ENCODE peak calls at places on chromosomes 1 and 21, in ten cellular contexts. T is mammary epithelial cell; M is left lung; O is pancreas; W is ovary; V is breast epithelium; I is mucosa of descending colon; D is CD4-positive, CD25-positive, alpha-beta regulatory T cell; B is cardiac muscle cell; J is sigmoid colon. L is an unnamed sample. For H3K4me1, the result is how much of the 10 kb centered on the place peaks cover.

GRCh38 chr1:61104213-61104612 is 21.9 kb downstream of the NFIA start:
- DNase-seq in T (no peak), M (no peak), O (no peak), W (no peak), V (no peak), I (no peak), D (no peak), B (no peak), J (no peak), L (no peak)

GRCh38 chr1:243475966-243476365 is 220.1 kb downstream of the SDCCAG8 start:
- DNase-seq in T (no peak), M (no peak), O (no peak), W (no peak), V (no peak), I (no peak), D (no peak), B (peak), J (no peak), L (no peak)

GRCh38 chr1:84259376-84259775 is 42.1 kb upstream of the SAMD13 start:
- DNase-seq in T (no peak), M (no peak), O (no peak), W (no peak), V (no peak), I (no peak), D (no peak), B (no peak), J (no peak), L (no peak)

GRCh38 chr1:243471754-243472725 is 216.2 kb downstream of the SDCCAG8 start:
- DNase-seq in T (peak), M (no peak), O (no peak), W (no peak), V (no peak), I (no peak), D (no peak), B (no peak), J (no peak), L (no peak)

GRCh38 chr1:245695211-245695610 is 540.4 kb downstream of the KIF26B start:
- DNase-seq in T (no peak), M (no peak), O (no peak), W (no peak), V (no peak), I (no peak), D (no peak), B (no peak), J (no peak), L (no peak)

GRCh38 chr1:223792046-223792445 is 53.7 kb downstream of the TP53BP2 start:
- DNase-seq in T (no peak), M (no peak), O (no peak), W (no peak), V (no peak), I (no peak), D (no peak), B (no peak), J (no peak), L (no peak)

GRCh38 chr1:158112994-158113758 is 67.5 kb upstream of the CD1D start:
- DNase-seq in T (no peak), M (no peak), O (peak), W (no peak), V (no peak), I (peak), D (peak), B (peak), J (no peak), L (no peak)

GRCh38 chr21:45979141-45979631 is 2.4 kb upstream of the COL6A1 start:
- DNase-seq in T (no peak), M (no peak), O (no peak), W (peak), V (no peak), I (peak), D (no peak), B (no peak), J (peak), L (peak)

GRCh38 chr1:185044981-185045792 is at the start of gene RNF2:
- DNase-seq in T (peak), M (peak), O (peak), W (peak), V (peak), I (peak), D (peak), B (peak), J (peak), L (peak)

GRCh38 chr21:29224006-29224405 is 74.7 kb upstream of the BACH1 start:
- DNase-seq in T (no peak), M (no peak), O (no peak), W (no peak), V (no peak), I (no peak), D (no peak), B (no peak), J (no peak), L (no peak)

GRCh38 chr21:29007801-29008200 is 11.3 kb downstream of the RWDD2B start:
- DNase-seq in T (no peak), M (no peak), O (no peak), W (no peak), V (no peak), I (no peak), D (no peak), B (no peak), J (no peak), L (no peak)

GRCh38 chr1:114105401-114105979 is 48.2 kb downstream of the SYT6 start:
- DNase-seq in T (no peak), M (no peak), O (no peak), W (no peak), V (no peak), I (no peak), D (no peak), B (no peak), J (peak), L (no peak)

GRCh38 chr21:27269646-27270045 is 302.8 kb upstream of the ADAMTS5 start:
- DNase-seq in T (peak), M (no peak), O (no peak), W (peak), V (no peak), I (no peak), D (no peak), B (no peak), J (no peak), L (no peak)

GRCh38 chr1:182681516-182681915 is 2.9 kb downstream of the RGS8 start:
- DNase-seq in T (no peak), M (no peak), O (no peak), W (no peak), V (no peak), I (no peak), D (no peak), B (no peak), J (no peak), L (no peak)

GRCh38 chr1:114470681-114471080 is 40.3 kb downstream of the TRIM33 start:
- DNase-seq in T (no peak), M (no peak), O (no peak), W (no peak), V (no peak), I (no peak), D (no peak), B (no peak), J (no peak), L (no peak)

GRCh38 chr1:93354749-93355148 is 9.0 kb downstream of the DR1 start:
- DNase-seq in T (no peak), M (no peak), O (no peak), W (no peak), V (no peak), I (no peak), D (no peak), B (no peak), J (no peak), L (no peak)
- H3K4me1 ChIP-seq in T (under half), M (under half), O (under half), W (under half), V (under half), I (under half), D (half or more), B (under half), J (under half), L (half or more)

DNA sequence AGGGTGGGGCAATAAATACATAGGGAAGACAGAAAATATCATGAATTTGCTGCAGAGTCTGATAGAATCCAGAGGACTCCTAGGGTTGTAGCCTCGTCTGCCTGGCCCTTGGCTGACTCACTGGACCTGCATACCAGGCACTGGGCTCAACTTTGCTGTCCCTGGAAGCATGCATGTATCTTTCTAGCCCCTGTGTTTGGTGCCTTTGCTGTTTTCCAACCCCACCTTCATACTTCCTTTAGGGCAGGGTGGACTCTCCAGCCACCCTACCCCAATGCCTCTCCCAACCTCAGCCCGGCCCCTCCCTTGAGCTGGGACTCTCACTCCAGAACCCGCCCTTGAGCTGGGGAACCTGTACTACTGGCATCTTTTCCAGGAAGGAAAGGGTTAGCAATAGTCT is 1.2 kb downstream of the RAB25 start:
- DNase-seq in T (no peak), M (no peak), O (no peak), W (no peak), V (no peak), I (peak), D (no peak), B (no peak), J (no peak), L (peak)
- H3K4me3 ChIP-seq in T (no peak), M (peak), O (no peak), W (no peak), V (no peak), I (no peak), D (no peak), B (no peak), J (no peak), L (no peak)

GRCh38 chr21:37032293-37032692 is 25.8 kb downstream of the RIPPLY3 start:
- DNase-seq in T (no peak), M (no peak), O (no peak), W (no peak), V (no peak), I (no peak), D (no peak), B (no peak), J (no peak), L (no peak)
- H3K4me1 ChIP-seq in T (under half), M (under half), O (under half), W (under half), V (under half), I (under half), D (under half), B (under half), J (under half), L (under half)

DNA sequence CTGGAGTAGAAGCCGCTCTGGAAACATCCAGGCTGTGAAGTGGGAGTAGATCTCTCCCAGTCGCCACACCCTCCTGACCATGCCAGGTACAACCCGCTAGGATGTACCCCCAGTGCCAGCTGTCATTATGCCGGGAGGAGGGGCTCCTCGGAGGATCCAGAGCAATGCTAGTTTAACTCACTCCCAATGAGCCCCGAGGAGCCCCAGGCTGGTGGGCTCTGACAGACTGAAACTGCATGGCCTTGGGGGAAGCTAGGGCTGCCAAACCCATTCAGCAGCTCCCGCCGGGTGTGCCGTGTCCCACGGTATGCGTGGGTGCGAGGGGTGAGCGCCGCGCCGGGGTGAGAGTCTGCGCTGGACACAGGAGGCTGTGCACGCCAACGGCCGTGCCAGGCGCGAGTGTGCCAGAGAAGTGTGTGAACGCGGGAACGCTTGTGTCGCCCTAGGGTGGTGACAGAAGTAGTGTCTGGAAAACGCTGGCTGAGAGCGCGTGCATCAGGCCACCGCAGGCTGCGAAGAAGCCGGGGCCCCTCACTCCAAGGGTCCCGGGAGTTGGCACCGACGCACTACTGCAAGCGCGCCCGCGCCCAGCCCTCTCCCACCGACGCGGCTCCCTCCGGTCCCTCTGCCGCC is 177.1 kb upstream of the EDN2 start:
- DNase-seq in T (peak), M (no peak), O (peak), W (no peak), V (no peak), I (peak), D (no peak), B (no peak), J (no peak), L (peak)
- H3K4me3 ChIP-seq in T (peak), M (peak), O (peak), W (peak), V (peak), I (peak), D (peak), B (peak), J (peak), L (peak)

GRCh38 chr1:46343351-46343695 is 2.7 kb downstream of the NSUN4 start:
- DNase-seq in T (no peak), M (no peak), O (no peak), W (no peak), V (no peak), I (no peak), D (no peak), B (no peak), J (peak), L (peak)
- H3K4me1 ChIP-seq in T (under half), M (under half), O (under half), W (under half), V (under half), I (under half), D (under half), B (under half), J (under half), L (under half)

L was measured in heart left ventricle.